ENCODE peak calls at places on chromosomes 11 and 22, in five cellular contexts. L is Right ventricle myocardium superior, H is HAP-1, Z is activated T-cell treated with anti-CD3 and anti-CD28 coated beads for 1 hour, J is A172. Y is an unnamed sample.
A peak's percentile ranks its signal among the peaks of the same experiment; 100 is the strongest.

GRCh38 chr11:11629368-11629767 is 7.6 kb upstream of the GALNT18 start:
- DNase-seq in L (no peak), H (no peak), Z (no peak), J (no peak), Y (no peak)

GRCh38 chr11:118635237-118635591 is 27.8 kb downstream of the PHLDB1 start:
- DNase-seq in L (peak; percentile 40), H (no peak), Z (no peak), J (no peak), Y (no peak)

GRCh38 chr11:78268516-78269410 is 80.0 kb downstream of the USP35 start:
- DNase-seq in L (peak; percentile 56), H (no peak), Z (no peak), J (no peak), Y (no peak)

GRCh38 chr11:45563801-45564200 is 101.6 kb downstream of the CHST1 start:
- DNase-seq in L (no peak), H (no peak), Z (no peak), J (no peak), Y (no peak)

GRCh38 chr11:7573193-7573557 is 59.4 kb downstream of the PPFIBP2 start:
- DNase-seq in L (no peak), H (no peak), Z (no peak), J (no peak), Y (no peak)

GRCh38 chr11:90204832-90205646 is 17.8 kb downstream of the CHORDC1 start:
- DNase-seq in L (no peak), H (no peak), Z (no peak), J (peak; percentile 27), Y (no peak)

GRCh38 chr11:85918910-85919794 is 64.0 kb downstream of the CCDC83 start:
- DNase-seq in L (no peak), H (peak; percentile 72), Z (no peak), J (no peak), Y (no peak)

GRCh38 chr11:88475991-88476418 is 138.5 kb upstream of the CTSC start:
- DNase-seq in L (no peak), H (no peak), Z (no peak), J (no peak), Y (no peak)

GRCh38 chr22:24926849-24927579 is 19.5 kb downstream of the LHFPL7 start:
- DNase-seq in L (no peak), H (no peak), Z (no peak), J (peak; percentile 30), Y (no peak)

GRCh38 chr11:125092669-125093068 is 18.8 kb downstream of the TMEM218 start:
- DNase-seq in L (no peak), H (no peak), Z (no peak), J (no peak), Y (no peak)

GRCh38 chr11:76630600-76630999 is 39.9 kb downstream of the LRRC32 start:
- DNase-seq in L (no peak), H (no peak), Z (no peak), J (no peak), Y (no peak)

Y was measured in left colon.